ENCODE peak calls at places on chromosomes 11 and 22, in eight cellular contexts. N is upper lobe of right lung, M is ovary, H is neural progenitor cell, S is esophagus squamous epithelium, E is heart right ventricle, W is endodermal cell, D is neuronal stem cell. F is an unnamed sample. For H3K4me1, the result is how much of the 10 kb centered on the place peaks cover.

GRCh38 chr11:10494636-10495463 is 39.8 kb downstream of the AMPD3 start:
- DNase-seq in N (no peak), M (no peak), H (no peak), S (no peak), E (no peak), W (peak), D (no peak), F (no peak)

GRCh38 chr11:114162719-114163123 is 103.2 kb downstream of the ZBTB16 start:
- DNase-seq in N (peak), M (peak), H (no peak), S (peak), E (peak), W (no peak), D (no peak), F (peak)

GRCh38 chr11:44654596-44654995 is 72.2 kb upstream of the TSPAN18 start:
- DNase-seq in N (no peak), M (no peak), H (no peak), S (no peak), E (no peak), W (peak), D (no peak), F (no peak)

GRCh38 chr11:68052137-68052873 is 13.5 kb downstream of the TCIRG1 start:
- DNase-seq in N (peak), M (no peak), H (no peak), S (no peak), E (no peak), W (no peak), D (no peak), F (no peak)

GRCh38 chr11:46106530-46107407 is 14.5 kb downstream of the PHF21A start:
- DNase-seq in N (no peak), M (no peak), H (peak), S (no peak), E (no peak), W (no peak), D (no peak), F (no peak)

GRCh38 chr22:32446321-32446720 is 17.9 kb downstream of the BPIFC start:
- DNase-seq in N (no peak), M (no peak), H (no peak), S (no peak), E (no peak), W (no peak), D (no peak), F (no peak)

GRCh38 chr22:17412232-17412631 is 43.0 kb downstream of the CECR2 start:
- DNase-seq in N (peak), M (no peak), H (peak), S (no peak), E (no peak), W (no peak), D (no peak), F (no peak)

GRCh38 chr11:123409456-123409801 is 20.6 kb upstream of the GRAMD1B start:
- DNase-seq in N (no peak), M (no peak), H (no peak), S (no peak), E (no peak), W (no peak), D (no peak), F (no peak)

GRCh38 chr11:17413414-17414316 is 25.2 kb upstream of the KCNJ11 start:
- DNase-seq in N (peak), M (no peak), H (no peak), S (no peak), E (no peak), W (no peak), D (no peak), F (no peak)

GRCh38 chr11:6900327-6900999 is 8.2 kb upstream of the OR2D2 start:
- DNase-seq in N (no peak), M (no peak), H (no peak), S (no peak), E (no peak), W (no peak), D (no peak), F (no peak)

GRCh38 chr22:46195487-46196165 is 45.3 kb downstream of the PPARA start:
- DNase-seq in N (no peak), M (no peak), H (no peak), S (no peak), E (no peak), W (no peak), D (no peak), F (peak)

GRCh38 chr22:19448076-19448607 is 631 bp upstream of the C22orf39 start:
- DNase-seq in N (no peak), M (no peak), H (peak), S (no peak), E (no peak), W (peak), D (no peak), F (no peak)

GRCh38 chr22:48352086-48352911 is 1475.4 kb downstream of the BRD1 start:
- DNase-seq in N (peak), M (no peak), H (no peak), S (no peak), E (no peak), W (no peak), D (no peak), F (no peak)

GRCh38 chr22:33897621-33897910 is 22.7 kb downstream of the LARGE1 start:
- DNase-seq in N (no peak), M (no peak), H (no peak), S (no peak), E (no peak), W (no peak), D (no peak), F (no peak)

GRCh38 chr11:14411818-14412217 is 52.8 kb upstream of the RRAS2 start:
- DNase-seq in N (no peak), M (no peak), H (no peak), S (no peak), E (no peak), W (peak), D (no peak), F (peak)

GRCh38 chr22:27933186-27933983 is 14.3 kb upstream of the PITPNB start:
- DNase-seq in N (no peak), M (no peak), H (no peak), S (no peak), E (no peak), W (no peak), D (no peak), F (no peak)

GRCh38 chr11:31643831-31644230 is 134.3 kb downstream of the ELP4 start:
- DNase-seq in N (no peak), M (no peak), H (no peak), S (no peak), E (no peak), W (no peak), D (no peak), F (no peak)

GRCh38 chr22:23283591-23284503 is 103.5 kb downstream of the BCR start:
- DNase-seq in N (no peak), M (no peak), H (no peak), S (no peak), E (no peak), W (no peak), D (no peak), F (no peak)

GRCh38 chr22:37601540-37602442 is 6.8 kb upstream of the GGA1 start:
- DNase-seq in N (no peak), M (no peak), H (peak), S (no peak), E (no peak), W (peak), D (peak), F (no peak)

GRCh38 chr11:68457898-68458249 is 2.7 kb upstream of the PPP6R3 start:
- DNase-seq in N (peak), M (no peak), H (no peak), S (no peak), E (no peak), W (no peak), D (no peak), F (no peak)

GRCh38 chr22:29031236-29031982 is 30.2 kb downstream of the C22orf31 start:
- DNase-seq in N (peak), M (peak), H (peak), S (no peak), E (peak), W (peak), D (peak), F (no peak)

GRCh38 chr22:39311592-39312400 is 7.6 kb downstream of the RPL3 start:
- DNase-seq in N (no peak), M (no peak), H (no peak), S (no peak), E (no peak), W (peak), D (no peak), F (no peak)
- H3K27ac ChIP-seq in N (no peak), M (no peak), H (peak), S (no peak), E (no peak), W (peak), D (peak), F (no peak)

GRCh38 chr11:73333173-73333572 is 25.1 kb downstream of the ARHGEF17 start:
- DNase-seq in N (no peak), M (no peak), H (no peak), S (no peak), E (no peak), W (no peak), D (no peak), F (peak)

GRCh38 chr11:73331138-73331916 is 23.3 kb downstream of the ARHGEF17 start:
- DNase-seq in N (no peak), M (peak), H (peak), S (no peak), E (peak), W (peak), D (peak), F (peak)

GRCh38 chr11:73333626-73334199 is 25.6 kb downstream of the ARHGEF17 start:
- DNase-seq in N (no peak), M (no peak), H (no peak), S (no peak), E (no peak), W (no peak), D (no peak), F (no peak)

GRCh38 chr11:73327812-73328364 is 19.8 kb downstream of the ARHGEF17 start:
- DNase-seq in N (no peak), M (no peak), H (no peak), S (no peak), E (no peak), W (no peak), D (no peak), F (no peak)

DNA sequence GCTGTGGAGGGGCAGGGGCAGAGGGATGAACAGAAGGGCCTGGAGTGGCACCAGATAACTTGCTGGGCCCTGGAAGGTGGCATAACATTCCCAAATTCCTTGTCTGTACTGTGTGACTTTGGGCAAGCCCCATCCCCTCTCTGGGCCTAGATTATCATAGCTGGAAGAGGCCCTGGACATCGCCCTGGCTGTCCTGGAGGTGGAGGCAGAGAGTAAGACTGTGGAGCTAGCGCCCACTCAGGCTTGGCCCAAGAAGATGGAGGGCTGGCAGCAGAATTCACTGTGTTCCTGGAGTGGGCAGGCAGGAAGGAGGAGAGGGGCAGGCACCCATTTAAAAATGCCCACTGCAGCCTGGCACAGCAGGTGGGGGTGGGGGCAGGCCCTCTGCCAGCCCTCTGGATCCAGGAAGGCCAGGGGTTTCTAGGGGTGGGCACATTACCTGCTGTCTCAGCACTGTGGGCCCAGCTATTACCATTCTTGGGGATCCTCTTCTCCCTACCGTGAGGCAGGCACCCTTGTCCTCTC is 22.6 kb downstream of the ARHGEF17 start:
- DNase-seq in N (no peak), M (no peak), H (peak), S (no peak), E (no peak), W (peak), D (no peak), F (peak)
- H3K4me1 ChIP-seq in N (half or more), M (under half), H (half or more), S (under half), E (half or more), W (under half), D (half or more), F (under half)

GRCh38 chr11:118226781-118227180 is 2.0 kb upstream of the JAML start:
- DNase-seq in N (no peak), M (no peak), H (no peak), S (no peak), E (no peak), W (no peak), D (no peak), F (no peak)

GRCh38 chr11:118230088-118230487 is 5.3 kb upstream of the JAML start:
- DNase-seq in N (no peak), M (no peak), H (no peak), S (no peak), E (no peak), W (no peak), D (no peak), F (no peak)

GRCh38 chr11:118226294-118226693 is 1.5 kb upstream of the JAML start:
- DNase-seq in N (no peak), M (no peak), H (no peak), S (no peak), E (no peak), W (no peak), D (no peak), F (no peak)

GRCh38 chr11:118229274-118229847 is 4.5 kb upstream of the JAML start:
- DNase-seq in N (no peak), M (no peak), H (no peak), S (no peak), E (no peak), W (no peak), D (no peak), F (no peak)

GRCh38 chr11:118227865-118228785 is 3.3 kb upstream of the JAML start:
- DNase-seq in N (no peak), M (no peak), H (no peak), S (no peak), E (no peak), W (no peak), D (no peak), F (no peak)
- H3K27ac ChIP-seq in N (peak), M (no peak), H (no peak), S (no peak), E (no peak), W (no peak), D (no peak), F (no peak)

DNA sequence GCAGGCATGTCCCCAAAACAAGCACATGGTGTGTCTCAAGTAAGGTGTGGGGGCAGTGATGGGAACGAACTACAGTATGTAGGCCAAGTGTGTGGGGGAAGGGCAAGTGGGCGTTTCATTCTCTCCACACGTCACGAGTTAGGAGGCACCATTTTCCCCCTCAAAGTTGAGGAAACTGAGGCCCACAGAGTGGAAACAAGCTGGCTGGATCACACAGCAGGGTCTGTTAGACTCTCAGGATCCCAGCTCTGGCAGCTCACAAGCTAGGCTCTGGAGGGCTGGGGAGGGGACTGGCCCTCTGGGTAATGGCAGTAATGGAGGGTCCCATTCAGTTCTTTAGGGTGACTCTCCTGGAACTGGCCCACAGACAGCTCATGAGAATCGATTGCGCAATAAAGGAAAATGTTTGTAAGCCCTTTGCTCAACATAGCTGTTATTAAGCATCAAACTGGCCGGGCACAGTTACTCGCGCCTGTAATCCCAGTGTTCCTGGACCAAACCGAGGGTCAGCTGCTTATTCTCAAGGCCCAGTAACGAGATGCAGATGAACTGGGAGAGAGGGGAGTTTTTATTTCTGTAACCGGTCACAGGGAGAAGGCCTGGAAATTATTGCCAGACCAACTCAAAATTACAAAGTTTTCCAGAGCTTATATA is 24.1 kb upstream of the TUB start:
- DNase-seq in N (no peak), M (peak), H (no peak), S (no peak), E (no peak), W (no peak), D (no peak), F (peak)
- H3K4me1 ChIP-seq in N (under half), M (under half), H (under half), S (under half), E (under half), W (under half), D (under half), F (under half)

DNA sequence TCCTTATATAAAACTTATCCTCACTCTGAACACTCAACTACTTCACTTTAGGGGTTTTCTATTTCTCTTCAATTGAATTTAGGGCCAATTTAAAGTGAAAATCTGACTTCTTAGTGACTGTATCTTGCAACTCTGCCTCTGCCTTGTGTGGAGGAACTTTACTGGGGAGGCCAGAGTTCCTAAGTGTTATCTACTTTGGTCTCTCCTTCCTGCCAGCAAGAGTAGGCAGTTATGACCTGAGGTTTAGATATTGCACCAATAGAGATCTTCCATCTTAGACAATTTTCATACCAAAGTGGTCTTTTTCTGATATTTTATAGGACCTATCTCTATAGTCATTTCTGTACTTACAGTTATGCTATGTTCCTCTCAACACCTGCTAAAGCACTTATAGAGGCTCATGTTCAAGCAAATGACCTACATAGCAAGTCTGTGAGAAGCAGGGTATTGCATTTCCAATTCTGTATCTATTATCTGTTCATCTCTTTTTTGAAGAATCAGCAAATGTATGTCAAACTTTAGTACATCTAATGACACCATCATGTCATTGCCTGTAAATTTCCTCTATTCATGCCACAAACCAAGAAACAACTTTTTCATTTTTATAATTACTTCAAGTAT is 80.8 kb downstream of the HORMAD2 start:
- DNase-seq in N (no peak), M (no peak), H (no peak), S (no peak), E (no peak), W (no peak), D (no peak), F (no peak)
- H3K27ac ChIP-seq in N (no peak), M (no peak), H (no peak), S (no peak), E (no peak), W (no peak), D (no peak), F (no peak)

GRCh38 chr11:76673164-76674142 is 2.9 kb upstream of the LRRC32 start:
- DNase-seq in N (no peak), M (no peak), H (no peak), S (no peak), E (no peak), W (no peak), D (no peak), F (peak)

GRCh38 chr11:76671626-76672309 is 1.2 kb upstream of the LRRC32 start:
- DNase-seq in N (peak), M (peak), H (no peak), S (no peak), E (no peak), W (no peak), D (no peak), F (no peak)

GRCh38 chr11:76670475-76671235 is at the start of gene LRRC32:
- DNase-seq in N (peak), M (peak), H (peak), S (no peak), E (peak), W (peak), D (peak), F (peak)

GRCh38 chr11:76671236-76671590 is 666 bp upstream of the LRRC32 start:
- DNase-seq in N (no peak), M (no peak), H (no peak), S (no peak), E (no peak), W (no peak), D (no peak), F (no peak)

GRCh38 chr11:76672431-76673163 is 2.0 kb upstream of the LRRC32 start:
- DNase-seq in N (no peak), M (no peak), H (no peak), S (no peak), E (no peak), W (no peak), D (no peak), F (no peak)
- H3K4me1 ChIP-seq in N (under half), M (under half), H (under half), S (under half), E (under half), W (under half), D (under half), F (under half)

GRCh38 chr11:1569251-1569780 is 2.8 kb downstream of the DUSP8 start:
- DNase-seq in N (peak), M (no peak), H (no peak), S (no peak), E (no peak), W (no peak), D (no peak), F (no peak)
- H3K27ac ChIP-seq in N (no peak), M (no peak), H (no peak), S (no peak), E (no peak), W (no peak), D (no peak), F (no peak)